ENCODE peak calls at places on chromosomes 7 and 10, in nine cellular contexts. M is HL-60, O is occipital lobe, B is M059J, Z is HEK293T, C is endothelial cell, J is globus pallidus, D is activated T-cell treated with anti-CD3 and anti-CD28 coated beads for 1 hour, F is fibroblast of pulmonary artery. G is an unnamed sample.

GRCh38 chr7:55140221-55140980 is 121.6 kb downstream of the EGFR start:
- DNase-seq in C (no peak), O (no peak), B (no peak), M (peak), J (no peak), F (peak), D (no peak), Z (no peak), G (no peak)

GRCh38 chr7:42770106-42770505 is 141.8 kb downstream of the C7orf25 start:
- DNase-seq in J (no peak), Z (no peak), B (peak), M (no peak), F (no peak), D (no peak), O (no peak), C (no peak), G (peak)

GRCh38 chr7:27115161-27116018 is 12.9 kb upstream of the HOXA2 start:
- DNase-seq in C (no peak), D (no peak), F (no peak), J (no peak), M (no peak), Z (no peak), O (no peak), B (peak), G (peak)

GRCh38 chr7:19133891-19134290 is 11.3 kb downstream of the FERD3L start:
- DNase-seq in D (no peak), B (no peak), M (no peak), F (peak), C (no peak), J (no peak), O (no peak), Z (no peak), G (no peak)

GRCh38 chr10:80416401-80417098 is 8.2 kb downstream of the PRXL2A start:
- DNase-seq in J (no peak), B (no peak), M (no peak), D (no peak), F (peak), O (peak), Z (peak), C (no peak), G (no peak)

GRCh38 chr10:83959330-83959729 is 180.0 kb upstream of the GHITM start:
- DNase-seq in D (no peak), B (no peak), O (no peak), C (no peak), M (peak), F (no peak), Z (no peak), J (no peak), G (no peak)

GRCh38 chr10:50362547-50363125 is 111.3 kb upstream of the ASAH2 start:
- DNase-seq in C (no peak), D (no peak), B (peak), M (no peak), F (no peak), J (no peak), Z (no peak), O (no peak), G (peak)

GRCh38 chr10:74871595-74872382 is 45.4 kb downstream of the KAT6B start:
- DNase-seq in Z (no peak), F (no peak), M (peak), C (no peak), B (no peak), J (no peak), D (no peak), O (no peak), G (no peak)

GRCh38 chr7:27750336-27750735 is 10.4 kb downstream of the TAX1BP1 start:
- DNase-seq in M (no peak), D (no peak), B (no peak), F (no peak), C (no peak), J (no peak), O (no peak), Z (no peak), G (no peak)

GRCh38 chr10:102379383-102379782 is 16.1 kb upstream of the NFKB2 start:
- DNase-seq in F (no peak), Z (no peak), O (no peak), M (no peak), J (no peak), C (no peak), B (no peak), D (no peak), G (no peak)

GRCh38 chr7:50664461-50664922 is 99.3 kb upstream of the DDC start:
- DNase-seq in J (no peak), O (no peak), Z (no peak), F (peak), D (no peak), C (no peak), B (peak), M (no peak), G (peak)

GRCh38 chr7:140639366-140640053 is 1.1 kb downstream of the DENND2A start:
- DNase-seq in F (peak), B (peak), J (no peak), M (no peak), Z (no peak), O (no peak), D (no peak), C (peak), G (no peak)

GRCh38 chr10:33015798-33016547 is 57.9 kb upstream of the ITGB1 start:
- DNase-seq in B (peak), J (no peak), D (no peak), M (no peak), O (no peak), Z (no peak), F (no peak), C (no peak), G (no peak)

GRCh38 chr10:5595591-5596590 is 70.5 kb downstream of the ASB13 start:
- DNase-seq in D (no peak), Z (no peak), F (peak), J (no peak), M (no peak), C (no peak), B (peak), O (no peak), G (peak)

GRCh38 chr10:34824870-34825269 is 9.8 kb upstream of the PARD3 start:
- DNase-seq in F (no peak), C (peak), Z (no peak), B (no peak), D (no peak), O (no peak), M (no peak), J (no peak), G (no peak)

GRCh38 chr7:7352845-7353244 is 170.5 kb downstream of the C1GALT1 start:
- DNase-seq in C (no peak), Z (no peak), O (no peak), B (peak), M (no peak), F (no peak), J (peak), D (no peak), G (no peak)

GRCh38 chr10:10821926-10822325 is 195.7 kb upstream of the CELF2 start:
- DNase-seq in O (no peak), C (no peak), M (no peak), D (no peak), B (no peak), Z (no peak), J (no peak), F (no peak), G (no peak)

GRCh38 chr7:47435889-47436312 is 146.0 kb downstream of the TNS3 start:
- DNase-seq in D (no peak), J (peak), B (peak), C (peak), Z (peak), O (peak), M (peak), F (peak), G (peak)

GRCh38 chr10:97683556-97684357 is 3.3 kb downstream of the AVPI1 start:
- DNase-seq in D (no peak), J (peak), F (peak), M (peak), O (no peak), B (peak), Z (no peak), C (no peak), G (peak)

GRCh38 chr10:75967491-75967890 is 536.1 kb downstream of the LRMDA start:
- DNase-seq in D (no peak), F (no peak), C (no peak), Z (peak), J (no peak), O (no peak), M (no peak), B (no peak), G (no peak)

GRCh38 chr7:50206521-50207250 is 97.8 kb upstream of the IKZF1 start:
- DNase-seq in J (no peak), D (peak), Z (no peak), O (no peak), C (no peak), B (no peak), M (peak), F (no peak), G (no peak)

GRCh38 chr10:126123466-126123865 is 227.1 kb downstream of the FANK1 start:
- DNase-seq in B (no peak), M (no peak), J (no peak), D (no peak), F (no peak), C (no peak), Z (no peak), O (no peak), G (no peak)

GRCh38 chr7:134613623-134614347 is 32.9 kb upstream of the BPGM start:
- DNase-seq in Z (no peak), O (no peak), B (peak), C (no peak), F (peak), M (peak), J (no peak), D (no peak), G (peak)

GRCh38 chr10:73590881-73591577 is at the start of gene USP54:
- DNase-seq in F (peak), O (peak), C (peak), M (peak), J (peak), Z (peak), D (no peak), B (peak), G (peak)

GRCh38 chr7:123440202-123440601 is 94.2 kb downstream of the IQUB start:
- DNase-seq in M (no peak), O (no peak), B (no peak), F (no peak), D (no peak), J (no peak), Z (no peak), C (no peak), G (no peak)

GRCh38 chr10:124240721-124241350 is 147.4 kb upstream of the CHST15 start:
- DNase-seq in C (no peak), M (no peak), J (no peak), B (no peak), O (no peak), F (no peak), Z (no peak), D (no peak), G (no peak)

GRCh38 chr10:59360605-59361515 is 1.5 kb downstream of the FAM13C start:
- DNase-seq in C (no peak), Z (no peak), J (no peak), B (peak), F (peak), D (no peak), M (no peak), O (no peak), G (peak)

GRCh38 chr10:101767600-101767945 is 8.3 kb downstream of the FGF8 start:
- DNase-seq in O (no peak), C (no peak), Z (no peak), B (no peak), M (no peak), D (no peak), J (no peak), F (no peak), G (no peak)

GRCh38 chr7:137084607-137085380 is 216.3 kb downstream of the CHRM2 start:
- DNase-seq in M (no peak), O (no peak), Z (no peak), B (peak), C (no peak), J (no peak), D (no peak), F (no peak), G (no peak)

GRCh38 chr7:47816647-47817046 is 131.6 kb downstream of the PKD1L1 start:
- DNase-seq in O (no peak), F (peak), Z (no peak), D (no peak), B (peak), J (no peak), M (no peak), C (no peak), G (peak)

GRCh38 chr10:36592964-36593363 is 532.4 kb upstream of the ANKRD30A start:
- DNase-seq in C (no peak), J (no peak), O (no peak), D (no peak), B (no peak), F (no peak), Z (no peak), M (no peak), G (no peak)

GRCh38 chr10:2335626-2336025 is 598.3 kb upstream of the ADARB2 start:
- DNase-seq in B (no peak), C (no peak), Z (no peak), M (no peak), F (no peak), O (no peak), D (no peak), J (peak), G (no peak)

GRCh38 chr10:13536674-13537366 is 8.0 kb upstream of the BEND7 start:
- DNase-seq in J (no peak), Z (peak), O (no peak), M (peak), B (peak), F (peak), C (peak), D (no peak), G (peak)

GRCh38 chr7:74097937-74098614 is 14.5 kb downstream of the LIMK1 start:
- DNase-seq in B (peak), F (peak), D (no peak), O (no peak), M (no peak), J (no peak), C (no peak), Z (no peak), G (peak)

GRCh38 chr7:2524808-2525140 is 5.2 kb downstream of the LFNG start:
- DNase-seq in F (no peak), J (no peak), B (no peak), D (no peak), C (no peak), M (no peak), Z (no peak), O (no peak), G (no peak)

GRCh38 chr7:14817829-14818228 is 84.7 kb downstream of the DGKB start:
- DNase-seq in O (no peak), F (no peak), D (no peak), C (no peak), M (no peak), J (no peak), Z (no peak), B (no peak), G (no peak)

GRCh38 chr10:110649652-110650264 is 5.6 kb downstream of the RBM20 start:
- DNase-seq in D (no peak), J (no peak), M (no peak), F (no peak), Z (no peak), O (no peak), B (no peak), C (no peak), G (no peak)

GRCh38 chr7:108016841-108017775 is 14.1 kb upstream of the LAMB1 start:
- DNase-seq in Z (peak), C (no peak), B (peak), D (no peak), M (no peak), J (no peak), O (no peak), F (peak), G (peak)

GRCh38 chr7:33423646-33424020 is 294.3 kb downstream of the BBS9 start:
- DNase-seq in M (no peak), F (peak), O (no peak), B (no peak), D (no peak), J (no peak), Z (no peak), C (peak), G (peak)

G was measured in A172.